ENCODE peak calls at places on chromosomes 3 and 15, in four cellular contexts. C, I, T and D are unnamed samples.

GRCh38 chr15:52144656-52145055 is 32.1 kb upstream of the BCL2L10 start:
- DNase-seq in T (no peak), I (no peak), C (no peak), D (no peak)

GRCh38 chr15:81239190-81239589 is 42.5 kb downstream of the IL16 start:
- DNase-seq in I (no peak), C (no peak), T (no peak), D (no peak)

GRCh38 chr3:9934235-9934621 is 594 bp downstream of the CRELD1 start:
- DNase-seq in I (no peak), T (peak), C (no peak), D (no peak)

GRCh38 chr3:171295502-171296373 is 164.5 kb downstream of the TNIK start:
- DNase-seq in T (no peak), C (no peak), I (no peak), D (no peak)

GRCh38 chr3:126472277-126473006 is 3.2 kb downstream of the ZXDC start:
- DNase-seq in C (no peak), T (peak), I (peak), D (peak)

GRCh38 chr3:96106701-96107100 is 707.7 kb upstream of the EPHA6 start:
- DNase-seq in T (no peak), C (no peak), I (no peak), D (no peak)

GRCh38 chr3:87580782-87581181 is 304.4 kb upstream of the POU1F1 start:
- DNase-seq in I (no peak), T (no peak), C (no peak), D (no peak)

GRCh38 chr15:101386006-101386405 is 91.0 kb upstream of the SNRPA1 start:
- DNase-seq in C (no peak), T (no peak), I (no peak), D (no peak)

GRCh38 chr3:85710490-85710889 is 751.7 kb downstream of the CADM2 start:
- DNase-seq in I (no peak), T (no peak), C (no peak), D (no peak)

GRCh38 chr3:147816770-147817169 is 407.6 kb downstream of the ZIC1 start:
- DNase-seq in T (no peak), C (no peak), I (no peak), D (peak)

GRCh38 chr3:40532252-40532651 is 7.5 kb downstream of the ZNF621 start:
- DNase-seq in T (no peak), I (no peak), C (no peak), D (no peak)